ENCODE peak calls at places on chromosome 9, in seven cellular contexts. J, Q, R, O, K, I and E are unnamed samples. For H3K9me3, the result is how much of the 10 kb centered on the place peaks cover.

GRCh38 chr9:92059669-92060068 is 55.5 kb downstream of the SPTLC1 start:
- DNase-seq in J (no peak), Q (peak), R (no peak), O (no peak), K (no peak), I (no peak), E (no peak)

GRCh38 chr9:38680827-38681226 is 39.1 kb downstream of the FAM240B start:
- DNase-seq in J (no peak), Q (no peak), R (no peak), O (no peak), K (no peak), I (no peak), E (no peak)

GRCh38 chr9:125439434-125440272 is 178.0 kb downstream of the GAPVD1 start:
- DNase-seq in J (no peak), Q (no peak), R (no peak), O (no peak), K (no peak), I (no peak), E (no peak)

GRCh38 chr9:35905912-35906679 is at the start of gene HRCT1:
- DNase-seq in J (peak), Q (peak), R (peak), O (peak), K (no peak), I (no peak), E (no peak)

GRCh38 chr9:115923410-115923809 is 230.2 kb upstream of the PAPPA start:
- DNase-seq in J (no peak), Q (no peak), R (no peak), O (no peak), K (no peak), I (no peak), E (no peak)

GRCh38 chr9:35748858-35749514 is at the start of the genes GBA2 and RGP1:
- DNase-seq in J (peak), Q (peak), R (peak), O (peak), K (no peak), I (peak), E (peak)

GRCh38 chr9:2545881-2546490 is 75.6 kb upstream of the VLDLR start:
- DNase-seq in J (no peak), Q (no peak), R (no peak), O (no peak), K (no peak), I (no peak), E (no peak)

GRCh38 chr9:117334101-117334500 is 80.8 kb downstream of the ASTN2 start:
- DNase-seq in J (no peak), Q (no peak), R (no peak), O (no peak), K (no peak), I (no peak), E (no peak)

GRCh38 chr9:16413509-16414016 is 456.9 kb downstream of the BNC2 start:
- DNase-seq in J (peak), Q (peak), R (no peak), O (no peak), K (no peak), I (no peak), E (no peak)

GRCh38 chr9:13266172-13266571 is 13.3 kb downstream of the MPDZ start:
- DNase-seq in J (no peak), Q (no peak), R (no peak), O (no peak), K (no peak), I (no peak), E (no peak)

GRCh38 chr9:75183293-75183692 is 95.0 kb downstream of the OSTF1 start:
- DNase-seq in J (no peak), Q (no peak), R (no peak), O (no peak), K (no peak), I (no peak), E (no peak)

GRCh38 chr9:134258332-134258731 is 67.9 kb upstream of the RXRA start:
- DNase-seq in J (no peak), Q (no peak), R (no peak), O (no peak), K (no peak), I (no peak), E (no peak)

GRCh38 chr9:76377791-76378190 is 16.4 kb downstream of the RFK start:
- DNase-seq in J (no peak), Q (no peak), R (no peak), O (no peak), K (no peak), I (no peak), E (no peak)

DNA sequence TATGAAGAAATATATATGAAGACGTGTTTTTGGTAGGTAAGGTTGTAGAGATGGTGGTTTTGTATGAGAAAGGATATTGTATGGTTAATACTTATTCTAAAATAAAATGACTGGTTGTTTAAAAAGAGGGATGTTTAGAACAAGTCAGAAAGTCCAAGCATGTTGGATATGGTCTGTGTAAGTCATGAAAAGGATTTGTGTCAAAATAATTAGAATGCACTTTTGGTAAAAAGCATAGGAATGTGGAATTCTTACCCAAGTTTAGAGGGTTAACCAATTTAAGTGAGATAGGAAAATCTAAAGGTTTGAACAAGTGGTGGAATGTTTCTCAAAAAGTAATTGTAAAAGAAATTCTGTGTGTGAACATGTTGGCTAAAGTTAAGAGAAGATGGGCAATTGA is 1556.5 kb upstream of the C9orf72 start:
- DNase-seq in J (no peak), Q (no peak), R (no peak), O (no peak), K (no peak), I (no peak), E (no peak)
- H3K9me3 ChIP-seq in J (under half), Q (under half), R (under half), O (under half), K (under half), I (under half), E (under half)

DNA sequence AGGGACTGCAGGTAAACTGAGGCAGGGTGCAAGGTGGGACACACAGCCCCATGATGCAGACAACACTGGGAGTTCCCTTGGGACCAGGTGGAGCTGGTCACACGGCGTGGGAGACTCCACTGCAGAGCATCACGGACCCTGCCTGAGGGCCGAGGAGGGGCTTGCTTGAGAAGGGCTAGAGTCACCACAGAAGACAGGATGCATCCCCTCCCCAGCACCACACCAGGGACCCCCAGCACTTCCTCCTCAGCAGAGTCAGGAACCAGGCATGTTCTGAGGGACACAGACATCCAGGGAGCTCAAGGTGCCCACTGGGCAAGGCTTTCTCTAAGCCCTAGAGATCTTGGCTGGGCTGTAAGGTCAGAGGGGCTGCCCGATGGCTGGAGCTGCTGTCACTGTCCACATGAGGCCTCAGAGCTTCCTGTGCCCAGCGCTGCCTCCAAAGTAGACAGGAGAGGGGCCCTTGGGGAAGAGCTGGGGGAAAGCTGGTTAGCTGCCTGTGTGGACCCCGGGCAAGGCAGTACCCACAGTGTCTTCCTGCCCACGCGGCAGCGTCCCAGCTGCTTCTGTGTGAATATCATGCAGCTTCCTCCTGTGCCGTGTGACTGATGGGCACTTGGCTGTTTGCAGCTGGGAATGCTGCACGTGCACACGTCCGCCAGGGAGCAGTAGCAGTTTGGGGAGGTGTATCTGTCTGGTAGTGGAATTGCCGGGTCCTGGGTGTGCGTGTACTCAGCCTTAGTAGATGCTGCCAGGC is 176.6 kb downstream of the CACNA1B start:
- DNase-seq in J (peak), Q (no peak), R (peak), O (no peak), K (no peak), I (no peak), E (no peak)
- H3K9me3 ChIP-seq in J (under half), Q (under half), R (under half), O (under half), K (under half), I (under half), E (under half)

DNA sequence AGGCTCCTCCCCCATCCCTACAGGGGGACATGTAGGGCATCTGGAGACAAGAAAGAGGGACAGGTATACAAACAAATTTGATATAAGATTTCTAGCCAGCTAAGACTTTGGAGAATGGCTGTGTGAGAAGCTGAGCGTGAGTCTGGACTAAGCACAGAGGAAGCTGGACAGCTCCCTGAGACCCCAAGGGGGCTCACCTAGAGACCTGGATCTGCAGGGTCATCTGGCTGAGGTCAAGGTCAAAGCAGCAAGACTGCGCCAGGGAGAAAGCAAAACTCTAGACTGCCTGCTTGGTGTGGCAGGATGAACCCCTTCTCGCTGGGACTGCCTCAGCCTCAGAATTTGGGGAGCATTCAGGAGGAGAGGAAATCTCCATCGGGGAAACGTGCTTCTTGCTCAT is 8.0 kb upstream of the GSN start:
- DNase-seq in J (no peak), Q (no peak), R (no peak), O (no peak), K (no peak), I (no peak), E (no peak)
- H3K9me3 ChIP-seq in J (under half), Q (under half), R (under half), O (under half), K (under half), I (under half), E (under half)

GRCh38 chr9:137350696-137351584 is 48.9 kb upstream of the NRARP start:
- DNase-seq in J (no peak), Q (no peak), R (no peak), O (no peak), K (no peak), I (no peak), E (no peak)
- H3K9me3 ChIP-seq in J (under half), Q (under half), R (under half), O (under half), K (under half), I (under half), E (under half)

GRCh38 chr9:103304797-103305196 is 309.7 kb downstream of the CYLC2 start:
- DNase-seq in J (no peak), Q (no peak), R (no peak), O (no peak), K (no peak), I (no peak), E (no peak)
- H3K9me3 ChIP-seq in J (under half), Q (under half), R (under half), O (under half), K (under half), I (under half), E (under half)

DNA sequence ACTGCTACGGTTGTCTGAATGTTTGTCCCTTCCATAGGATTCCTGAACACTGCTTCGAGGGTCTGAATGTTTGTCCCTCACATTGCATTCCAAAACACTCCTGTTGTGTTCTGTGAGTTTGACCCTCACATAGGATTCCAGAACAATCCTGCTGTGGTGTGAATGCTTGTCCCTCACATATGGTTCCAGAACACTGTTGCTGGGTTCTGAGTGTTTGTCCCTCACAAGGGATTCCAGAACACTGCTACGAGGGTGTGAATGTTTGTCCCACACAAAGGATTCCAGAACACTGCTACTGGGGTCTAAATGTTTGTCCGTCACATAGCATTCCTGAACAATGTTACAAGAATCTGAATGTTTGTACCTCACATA is 201.2 kb downstream of the FOXD4L6 start:
- DNase-seq in J (no peak), Q (no peak), R (no peak), O (no peak), K (no peak), I (no peak), E (no peak)
- H3K9me3 ChIP-seq in J (half or more), Q (under half), R (half or more), O (half or more), K (under half), I (half or more), E (half or more)